ENCODE peak calls at places on chromosome 10, in seven cellular contexts. R, A, S, X, T, H and Q are unnamed samples.

GRCh38 chr10:25965584-25965983 is 31.6 kb downstream of the MYO3A start:
- DNase-seq in R (no peak), A (no peak), S (no peak), X (no peak), T (no peak), H (no peak), Q (no peak)

GRCh38 chr10:126425051-126425450 is 36.8 kb upstream of the ADAM12 start:
- DNase-seq in R (no peak), A (no peak), S (no peak), X (no peak), T (no peak), H (no peak), Q (no peak)

GRCh38 chr10:132837905-132838304 is 52.0 kb upstream of the NKX6-2 start:
- DNase-seq in R (no peak), A (no peak), S (no peak), X (no peak), T (no peak), H (no peak), Q (no peak)

GRCh38 chr10:114306116-114306973 is 67.3 kb downstream of the VWA2 start:
- DNase-seq in R (no peak), A (no peak), S (peak), X (no peak), T (no peak), H (no peak), Q (peak)

GRCh38 chr10:10605551-10606081 is 412.1 kb upstream of the CELF2 start:
- DNase-seq in R (no peak), A (no peak), S (peak), X (no peak), T (no peak), H (no peak), Q (peak)

GRCh38 chr10:125389648-125390047 is 229.3 kb upstream of the CTBP2 start:
- DNase-seq in R (no peak), A (no peak), S (no peak), X (no peak), T (no peak), H (no peak), Q (no peak)

GRCh38 chr10:132972986-132973902 is 30.9 kb upstream of the CFAP46 start:
- DNase-seq in R (no peak), A (no peak), S (no peak), X (no peak), T (no peak), H (no peak), Q (no peak)

GRCh38 chr10:111522551-111522950 is 445.7 kb downstream of the ADRA2A start:
- DNase-seq in R (no peak), A (no peak), S (no peak), X (no peak), T (no peak), H (no peak), Q (no peak)

GRCh38 chr10:109823196-109823595 is 100.1 kb downstream of the XPNPEP1 start:
- DNase-seq in R (no peak), A (no peak), S (no peak), X (no peak), T (no peak), H (no peak), Q (no peak)

GRCh38 chr10:27088263-27089044 is 11.8 kb downstream of the ANKRD26 start:
- DNase-seq in R (no peak), A (no peak), S (no peak), X (no peak), T (no peak), H (no peak), Q (no peak)

GRCh38 chr10:121741246-121741645 is 143.0 kb upstream of the FGFR2 start:
- DNase-seq in R (no peak), A (no peak), S (no peak), X (no peak), T (no peak), H (no peak), Q (peak)

GRCh38 chr10:58662314-58662713 is 149.6 kb downstream of the BICC1 start:
- DNase-seq in R (no peak), A (no peak), S (peak), X (no peak), T (no peak), H (no peak), Q (peak)

GRCh38 chr10:26824015-26824690 is 36.6 kb downstream of the ABI1 start:
- DNase-seq in R (no peak), A (no peak), S (no peak), X (no peak), T (no peak), H (no peak), Q (no peak)

GRCh38 chr10:4541292-4541691 is 284.7 kb upstream of the AKR1E2 start:
- DNase-seq in R (no peak), A (no peak), S (peak), X (no peak), T (no peak), H (no peak), Q (peak)

GRCh38 chr10:7846591-7846990 is 28.3 kb downstream of the TAF3 start:
- DNase-seq in R (no peak), A (no peak), S (peak), X (no peak), T (no peak), H (no peak), Q (no peak)

GRCh38 chr10:120423350-120424197 is 33.5 kb upstream of the PLPP4 start:
- DNase-seq in R (peak), A (peak), S (peak), X (peak), T (no peak), H (peak), Q (peak)

GRCh38 chr10:121002586-121003205 is 151.5 kb downstream of the WDR11 start:
- DNase-seq in R (no peak), A (no peak), S (no peak), X (no peak), T (no peak), H (no peak), Q (no peak)

GRCh38 chr10:6153845-6154244 is 48.9 kb upstream of the PFKFB3 start:
- DNase-seq in R (no peak), A (no peak), S (no peak), X (no peak), T (no peak), H (no peak), Q (no peak)

GRCh38 chr10:113131611-113132330 is 181.7 kb downstream of the TCF7L2 start:
- DNase-seq in R (no peak), A (no peak), S (peak), X (no peak), T (no peak), H (no peak), Q (peak)

GRCh38 chr10:75407716-75408511 is 6.3 kb upstream of the ZNF503 start:
- DNase-seq in R (peak), A (no peak), S (peak), X (no peak), T (no peak), H (no peak), Q (no peak)

GRCh38 chr10:86654411-86655172 is at the start of gene OPN4:
- DNase-seq in R (no peak), A (no peak), S (peak), X (no peak), T (no peak), H (no peak), Q (no peak)

GRCh38 chr10:88472540-88472939 is 110.6 kb downstream of the RNLS start:
- DNase-seq in R (no peak), A (no peak), S (peak), X (no peak), T (no peak), H (no peak), Q (peak)

GRCh38 chr10:132355297-132355696 is 23.3 kb downstream of the LRRC27 start:
- DNase-seq in R (no peak), A (no peak), S (no peak), X (no peak), T (no peak), H (no peak), Q (no peak)

GRCh38 chr10:97468162-97468561 is 22.2 kb downstream of the ZDHHC16 start:
- DNase-seq in R (no peak), A (peak), S (no peak), X (no peak), T (no peak), H (peak), Q (no peak)

GRCh38 chr10:22597142-22597541 is 117.2 kb downstream of the PIP4K2A start:
- DNase-seq in R (no peak), A (peak), S (no peak), X (no peak), T (peak), H (no peak), Q (peak)

GRCh38 chr10:95437669-95438068 is 123.5 kb downstream of the SORBS1 start:
- DNase-seq in R (no peak), A (no peak), S (no peak), X (no peak), T (no peak), H (no peak), Q (no peak)

GRCh38 chr10:76287856-76288255 is 856.4 kb downstream of the LRMDA start:
- DNase-seq in R (no peak), A (no peak), S (peak), X (no peak), T (no peak), H (no peak), Q (no peak)

GRCh38 chr10:62454696-62455451 is 80.7 kb downstream of the ZNF365 start:
- DNase-seq in R (peak), A (no peak), S (peak), X (no peak), T (no peak), H (no peak), Q (peak)

GRCh38 chr10:26367771-26368170 is 70.4 kb upstream of the APBB1IP start:
- DNase-seq in R (no peak), A (no peak), S (peak), X (peak), T (peak), H (no peak), Q (no peak)

GRCh38 chr10:58839771-58840170 is 327.1 kb downstream of the BICC1 start:
- DNase-seq in R (no peak), A (no peak), S (no peak), X (no peak), T (no peak), H (no peak), Q (no peak)

GRCh38 chr10:111319866-111320265 is 243.0 kb downstream of the ADRA2A start:
- DNase-seq in R (no peak), A (no peak), S (no peak), X (no peak), T (no peak), H (no peak), Q (no peak)

GRCh38 chr10:59872892-59873463 is 33.4 kb downstream of the CCDC6 start:
- DNase-seq in R (peak), A (no peak), S (peak), X (no peak), T (no peak), H (no peak), Q (peak)

GRCh38 chr10:43249151-43249961 is 17.5 kb downstream of the RASGEF1A start:
- DNase-seq in R (peak), A (no peak), S (no peak), X (no peak), T (no peak), H (no peak), Q (no peak)

GRCh38 chr10:5584895-5585516 is 60.2 kb downstream of the CALML3 start:
- DNase-seq in R (no peak), A (no peak), S (peak), X (no peak), T (no peak), H (no peak), Q (peak)